ENCODE peak calls at places on chromosomes 6 and 20, in four cellular contexts. X is IMR-90, O is H9, G is H1. V is an unnamed sample.

GRCh38 chr6:36455486-36456027 is 12.8 kb downstream of the KCTD20 start:
- DNase-seq in O (no peak), G (no peak), X (no peak), V (no peak)

GRCh38 chr20:37511605-37512275 is 9.3 kb upstream of the NNAT start:
- DNase-seq in X (peak), G (no peak), O (no peak), V (no peak)

GRCh38 chr20:51889466-51889865 is 87.1 kb upstream of the SALL4 start:
- DNase-seq in X (no peak), O (no peak), G (no peak), V (no peak)

GRCh38 chr20:18645851-18646250 is 58.0 kb downstream of the DTD1 start:
- DNase-seq in G (no peak), O (no peak), X (peak), V (no peak)

GRCh38 chr6:4364172-4364571 is 228.8 kb upstream of the ECI2 start:
- DNase-seq in G (no peak), X (no peak), O (no peak), V (no peak)

GRCh38 chr6:105744815-105745214 is 341.3 kb upstream of the PRDM1 start:
- DNase-seq in X (peak), O (no peak), G (no peak), V (no peak)

GRCh38 chr6:19697744-19698290 is 139.4 kb upstream of the ID4 start:
- DNase-seq in X (peak), G (no peak), O (no peak), V (no peak)

GRCh38 chr6:169940554-169941290 is 189.3 kb downstream of the ERMARD start:
- DNase-seq in G (no peak), O (no peak), X (no peak), V (no peak)

GRCh38 chr6:22219916-22220315 is 76.9 kb downstream of the PRL start:
- DNase-seq in G (no peak), X (peak), O (no peak), V (no peak)

GRCh38 chr6:149961728-149962425 is 1.9 kb upstream of the ULBP1 start:
- DNase-seq in G (peak), O (peak), X (no peak), V (no peak)

GRCh38 chr20:1331801-1332453 is 3.0 kb upstream of the SDCBP2 start:
- DNase-seq in X (no peak), G (peak), O (no peak), V (no peak)

GRCh38 chr6:126040826-126041225 is 54.5 kb downstream of the TRMT11 start:
- DNase-seq in O (no peak), G (no peak), X (peak), V (no peak)

GRCh38 chr6:111985202-111985731 is 68.6 kb upstream of the CCN6 start:
- DNase-seq in O (peak), G (no peak), X (peak), V (no peak)

GRCh38 chr6:130980310-130981032 is 82.6 kb downstream of the EPB41L2 start:
- DNase-seq in G (no peak), O (no peak), X (no peak), V (no peak)

GRCh38 chr6:132405143-132405915 is 4.1 kb upstream of the MOXD1 start:
- DNase-seq in G (no peak), X (peak), O (no peak), V (no peak)

GRCh38 chr20:56566621-56567020 is 33.6 kb downstream of the FAM209B start:
- DNase-seq in X (no peak), G (no peak), O (no peak), V (no peak)

GRCh38 chr6:117352466-117353081 is 73.2 kb downstream of the ROS1 start:
- DNase-seq in X (peak), O (no peak), G (no peak), V (no peak)

GRCh38 chr20:43963872-43964791 is 49.5 kb downstream of the TOX2 start:
- DNase-seq in O (no peak), X (peak), G (no peak), V (no peak)

GRCh38 chr20:60261323-60261722 is 303.1 kb downstream of the CDH26 start:
- DNase-seq in X (no peak), G (no peak), O (no peak), V (no peak)

GRCh38 chr6:38671885-38672467 is 31.0 kb downstream of the GLO1 start:
- DNase-seq in O (peak), G (no peak), X (peak), V (peak)

GRCh38 chr6:43242908-43243648 is at the start of gene TTBK1:
- DNase-seq in X (no peak), O (peak), G (peak), V (peak)

GRCh38 chr6:150690681-150691080 is 91.0 kb downstream of the PLEKHG1 start:
- DNase-seq in X (no peak), O (no peak), G (no peak), V (no peak)

GRCh38 chr6:112244428-112244827 is 9.9 kb downstream of the LAMA4 start:
- DNase-seq in G (no peak), O (no peak), X (no peak), V (no peak)

GRCh38 chr20:62360854-62361798 is 6.0 kb downstream of the LAMA5 start:
- DNase-seq in O (peak), G (peak), X (no peak), V (no peak)
- H3K14ac ChIP-seq in O (peak), G (no peak), X (no peak), V (peak)

GRCh38 chr20:53865905-53866786 is 204.2 kb downstream of the BCAS1 start:
- DNase-seq in X (peak), O (peak), G (no peak), V (peak)
- H3K14ac ChIP-seq in X (peak), O (peak), G (no peak), V (no peak)

DNA sequence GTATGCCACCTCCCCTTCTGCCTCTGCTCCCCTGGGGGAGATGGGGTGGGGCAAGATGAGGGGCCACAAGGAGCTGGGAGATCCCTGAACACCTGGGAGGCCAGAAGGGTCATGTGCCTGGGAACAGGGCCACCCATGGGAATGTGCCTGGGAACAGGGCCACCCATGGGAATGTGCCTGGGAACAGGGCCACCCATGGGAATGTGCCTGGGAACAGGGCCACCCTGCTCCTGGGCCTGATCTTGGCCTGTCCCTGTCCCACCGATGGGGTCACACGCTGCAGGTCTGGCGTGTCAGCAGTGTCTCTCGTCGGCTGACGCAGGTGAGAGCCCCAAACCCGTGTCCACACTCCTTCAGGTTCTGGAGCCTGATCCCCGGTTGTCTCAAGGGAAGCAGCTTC is 4.4 kb downstream of the RGS19 start:
- DNase-seq in O (no peak), G (no peak), X (no peak), V (no peak)
- H3K14ac ChIP-seq in O (no peak), G (no peak), X (no peak), V (no peak)

GRCh38 chr20:63503524-63503923 is 4.6 kb upstream of the EEF1A2 start:
- DNase-seq in G (no peak), X (no peak), O (no peak), V (no peak)
- H3K14ac ChIP-seq in G (no peak), X (no peak), O (no peak), V (no peak)

GRCh38 chr20:10304474-10305046 is 85.9 kb downstream of the SNAP25 start:
- DNase-seq in G (no peak), X (no peak), O (no peak), V (no peak)
- H3K14ac ChIP-seq in G (no peak), X (no peak), O (no peak), V (no peak)

DNA sequence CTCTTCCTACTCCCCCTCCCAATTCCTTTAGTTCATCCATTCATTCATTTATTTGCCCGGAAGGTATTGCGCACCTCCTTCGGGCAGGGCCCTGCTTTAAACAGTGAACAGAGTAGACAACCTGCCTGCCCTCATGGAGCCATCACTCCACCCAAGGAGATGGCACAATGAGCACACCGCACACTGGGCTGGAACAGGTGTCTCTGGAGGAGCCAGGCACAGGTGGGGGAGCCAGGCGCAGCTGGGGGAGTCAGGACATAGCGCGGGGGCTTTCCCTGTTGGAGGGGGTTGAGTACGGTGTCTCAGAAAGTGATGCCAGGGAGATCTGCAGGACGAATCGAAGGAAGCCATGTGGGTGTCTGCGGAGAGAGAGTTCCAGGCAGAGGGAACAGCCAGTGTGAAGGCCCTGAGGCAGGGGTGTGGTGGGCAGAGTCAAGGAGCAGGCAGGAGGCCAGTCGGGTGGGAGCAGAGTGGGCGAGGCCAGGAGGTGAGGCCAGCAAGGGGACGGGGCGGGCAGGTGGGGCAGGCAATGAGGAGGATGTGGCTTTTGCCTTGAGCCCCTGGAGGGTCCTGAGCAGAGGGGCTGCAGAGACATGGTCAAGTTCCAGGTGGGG is 46.4 kb downstream of the SNAI1 start:
- DNase-seq in O (no peak), X (no peak), G (no peak), V (no peak)
- H3K14ac ChIP-seq in O (no peak), X (peak), G (no peak), V (peak)

GRCh38 chr6:146984251-146984924 is 219.8 kb upstream of the STXBP5 start:
- DNase-seq in O (no peak), X (peak), G (no peak), V (no peak)
- H3K14ac ChIP-seq in O (no peak), X (peak), G (no peak), V (no peak)